ENCODE peak calls at places on chromosome 14, in four cellular contexts. S is stimulated activated CD8-positive, alpha-beta memory T cell treated with anti-CD3 and anti-CD28 coated beads, Interleukin-12 subunit alpha, Interleukin-12 subunit beta, amount 100 ng/mL, for 4 hours; K is NCI-H1092; Y is uterus. T is an unnamed sample.

GRCh38 chr14:51638071-51638944 is 13.4 kb upstream of the FRMD6 start:
- DNase-seq in S (no peak), K (no peak), Y (no peak), T (no peak)

GRCh38 chr14:103628221-103628683 is 759 bp upstream of the KLC1 start:
- DNase-seq in S (no peak), K (no peak), Y (peak), T (peak)

GRCh38 chr14:61567838-61568571 is 127.3 kb upstream of the HIF1A start:
- DNase-seq in S (no peak), K (no peak), Y (no peak), T (no peak)

GRCh38 chr14:99883866-99884650 is 90.8 kb downstream of the EML1 start:
- DNase-seq in S (no peak), K (no peak), Y (no peak), T (no peak)

GRCh38 chr14:95601650-95602049 is 66.8 kb downstream of the GLRX5 start:
- DNase-seq in S (no peak), K (no peak), Y (no peak), T (no peak)

GRCh38 chr14:77618381-77618780 is 1.9 kb upstream of the SPTLC2 start:
- DNase-seq in S (no peak), K (no peak), Y (no peak), T (no peak)

GRCh38 chr14:102222009-102222575 is 82.4 kb downstream of the WDR20 start:
- DNase-seq in S (no peak), K (no peak), Y (no peak), T (no peak)

GRCh38 chr14:100140452-100141132 is 18.9 kb downstream of the DEGS2 start:
- DNase-seq in S (no peak), K (no peak), Y (no peak), T (no peak)

GRCh38 chr14:90421001-90421580 is 24.3 kb downstream of the CALM1 start:
- DNase-seq in S (no peak), K (no peak), Y (no peak), T (no peak)

GRCh38 chr14:102078344-102078743 is 8.5 kb downstream of the HSP90AA1 start:
- DNase-seq in S (no peak), K (no peak), Y (no peak), T (no peak)

GRCh38 chr14:64948612-64949210 is 6.2 kb upstream of the GPX2 start:
- DNase-seq in S (no peak), K (no peak), Y (no peak), T (no peak)

T was measured in ureter.